ENCODE peak calls at places on chromosomes 6 and 20, in four cellular contexts. E is HepG2, Z is GM12878, N is H1. S is an unnamed sample.

GRCh38 chr6:28867078-28867414 is 56.7 kb downstream of the TRIM27 start:
- DNase-seq in E (no peak), Z (no peak), N (no peak), S (no peak)

GRCh38 chr6:8939615-8940014 is 504.3 kb upstream of the SLC35B3 start:
- DNase-seq in N (no peak), Z (no peak), E (peak), S (no peak)

GRCh38 chr6:37612475-37612874 is 85.2 kb downstream of the MDGA1 start:
- DNase-seq in N (no peak), Z (no peak), E (no peak), S (no peak)

GRCh38 chr6:33668914-33669313 is 42.6 kb downstream of the UQCC2 start:
- DNase-seq in N (no peak), E (no peak), Z (no peak), S (no peak)

GRCh38 chr6:38345586-38345985 is 294.1 kb downstream of the BTBD9 start:
- DNase-seq in E (no peak), Z (no peak), N (no peak), S (no peak)

GRCh38 chr6:29723666-29724588 is 693 bp downstream of the HLA-F start:
- DNase-seq in Z (no peak), E (no peak), N (no peak), S (no peak)

GRCh38 chr6:21441386-21441785 is 152.2 kb upstream of the SOX4 start:
- DNase-seq in N (no peak), E (no peak), Z (no peak), S (no peak)

GRCh38 chr6:87922947-87923330 is 124.7 kb upstream of the SPACA1 start:
- DNase-seq in N (no peak), E (no peak), Z (peak), S (no peak)

GRCh38 chr6:125230674-125231073 is 71.1 kb downstream of the HDDC2 start:
- DNase-seq in N (no peak), Z (no peak), E (no peak), S (no peak)

GRCh38 chr6:101116337-101116736 is 235.2 kb upstream of the ASCC3 start:
- DNase-seq in E (no peak), Z (no peak), N (no peak), S (no peak)

GRCh38 chr6:101113468-101114260 is 232.5 kb upstream of the ASCC3 start:
- DNase-seq in E (no peak), N (no peak), Z (no peak), S (no peak)

GRCh38 chr6:101114703-101115102 is 233.6 kb upstream of the ASCC3 start:
- DNase-seq in E (peak), Z (no peak), N (no peak), S (no peak)

GRCh38 chr6:101120747-101121146 is 239.6 kb upstream of the ASCC3 start:
- DNase-seq in Z (no peak), E (no peak), N (no peak), S (no peak)

DNA sequence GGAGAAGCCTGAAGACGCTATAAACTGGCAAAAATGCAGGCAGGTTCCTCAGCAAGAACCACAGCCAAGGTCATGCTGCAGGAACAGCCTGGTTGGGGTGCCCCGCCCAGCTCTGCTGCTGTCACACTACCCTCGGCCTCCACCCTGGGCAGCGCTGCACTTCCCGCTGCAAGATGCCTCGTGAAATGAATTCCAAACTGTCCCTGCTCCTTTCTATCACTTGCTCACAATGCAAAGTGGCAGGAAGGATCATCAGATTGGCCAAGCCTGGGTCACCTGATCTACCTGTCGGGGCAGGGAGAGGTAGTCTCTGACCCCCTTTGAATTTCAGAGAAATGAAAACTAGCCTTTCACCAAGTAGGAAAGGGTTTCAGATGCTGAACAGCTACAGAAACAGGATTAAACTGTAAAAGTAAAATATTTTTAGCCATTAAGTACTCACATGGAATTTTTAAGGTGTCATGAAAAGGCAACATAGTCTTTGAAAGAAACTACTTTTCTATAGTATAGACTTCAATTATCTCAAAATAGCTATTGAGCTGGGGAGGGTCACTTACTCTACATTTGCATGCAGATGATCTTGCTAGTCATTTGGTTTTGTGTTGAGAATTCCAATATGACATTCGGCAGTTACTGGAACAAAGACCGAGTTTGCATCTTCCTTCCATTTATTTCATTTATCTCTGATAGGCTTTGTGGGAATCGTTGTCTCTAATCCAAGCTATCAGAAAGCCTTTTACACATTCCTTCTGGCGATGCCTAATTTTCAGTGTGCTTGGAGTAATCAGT is 236.5 kb upstream of the ASCC3 start:
- DNase-seq in Z (no peak), N (peak), E (no peak), S (no peak)
- TF ChIP-seq SUZ12 in Z (no peak), N (no peak), E (no peak), S (no peak)

GRCh38 chr6:115680621-115681020 is 380.1 kb downstream of the FRK start:
- DNase-seq in N (no peak), Z (no peak), E (no peak), S (no peak)

DNA sequence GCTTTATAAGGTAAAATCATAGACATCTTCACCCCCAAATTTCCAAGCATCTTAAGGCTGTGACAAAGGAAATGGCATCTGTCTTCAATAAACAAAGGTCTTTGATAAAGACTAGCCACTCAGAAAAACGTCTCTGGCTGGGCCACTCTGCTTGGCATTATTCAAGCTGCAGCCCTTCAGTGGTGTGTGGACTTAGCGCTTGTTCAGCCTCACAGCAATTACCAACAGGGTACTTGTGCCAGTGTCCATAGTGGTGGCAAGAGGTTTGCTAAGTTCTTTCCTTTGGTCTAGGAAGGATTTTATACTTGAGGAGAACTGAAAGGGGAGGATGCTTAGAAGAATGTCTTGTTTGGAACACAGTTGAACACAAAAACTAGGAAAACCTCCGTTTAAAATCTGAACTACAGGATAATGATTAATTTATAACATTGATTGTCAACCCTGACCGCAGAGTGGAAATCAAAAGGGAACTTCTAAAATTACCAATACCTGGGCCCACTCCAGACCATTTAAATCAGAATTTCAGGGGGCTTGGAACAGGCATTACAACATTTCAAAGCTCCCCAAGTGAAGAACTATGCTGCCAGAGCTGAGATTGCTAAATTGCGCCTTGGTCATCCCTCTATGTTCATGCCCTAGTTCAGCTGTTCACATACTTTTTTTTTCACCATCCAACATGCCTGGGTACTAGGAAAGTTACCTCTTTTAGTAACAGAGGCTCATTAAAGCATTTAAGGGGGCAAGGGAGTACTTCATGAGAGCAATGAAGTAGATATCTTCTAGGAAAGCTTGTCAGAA is 378.5 kb downstream of the FRK start:
- DNase-seq in E (no peak), N (no peak), Z (no peak), S (no peak)
- TF ChIP-seq YY1 in E (no peak), N (no peak), Z (no peak), S (no peak)

GRCh38 chr6:157954150-157955117 is 27.2 kb upstream of the SYNJ2 start:
- DNase-seq in E (peak), Z (no peak), N (no peak), S (no peak)
- H3K4me3 ChIP-seq in E (peak), Z (no peak), N (no peak), S (no peak)

GRCh38 chr20:63740501-63741353 is 1.2 kb downstream of the SLC2A4RG start:
- DNase-seq in N (no peak), Z (no peak), E (peak), S (no peak)
- TF ChIP-seq SUZ12 in N (no peak), Z (no peak), E (no peak), S (no peak)

S was measured in NT2/D1.